ENCODE peak calls at places on chromosomes 3 and 15, in eight cellular contexts. V is body of pancreas, Q is HCT116, R is gastrocnemius medialis, W is stomach, Y is breast epithelium, E is adrenal gland, B is uterus. S is an unnamed sample.

GRCh38 chr3:26712211-26713026 is 89.8 kb downstream of the LRRC3B start:
- DNase-seq in B (no peak), Q (peak), Y (no peak), W (no peak), V (no peak), E (no peak), R (no peak), S (no peak)

GRCh38 chr3:58640700-58641372 is 25.7 kb downstream of the FAM3D start:
- DNase-seq in W (peak), Q (peak), E (peak), Y (peak), R (peak), B (peak), V (peak), S (peak)

GRCh38 chr3:14360123-14360881 is 42.1 kb upstream of the SLC6A6 start:
- DNase-seq in V (no peak), R (no peak), B (no peak), W (no peak), Q (no peak), Y (no peak), E (no peak), S (no peak)

GRCh38 chr3:72488736-72489030 is 359.6 kb downstream of the SHQ1 start:
- DNase-seq in W (no peak), E (no peak), B (no peak), Q (no peak), Y (no peak), R (no peak), V (no peak), S (no peak)

GRCh38 chr3:9422712-9423424 is 25.5 kb downstream of the SETD5 start:
- DNase-seq in R (peak), V (peak), Y (peak), W (peak), Q (peak), B (peak), E (peak), S (peak)

GRCh38 chr15:41660235-41661077 is at the start of gene MGA:
- DNase-seq in V (peak), Q (peak), B (peak), Y (peak), R (peak), E (peak), W (peak), S (peak)

GRCh38 chr3:43770426-43771103 is 79.8 kb downstream of the ABHD5 start:
- DNase-seq in E (peak), Y (no peak), Q (no peak), V (peak), B (peak), R (peak), W (peak), S (peak)

GRCh38 chr15:28942046-28942445 is 56.3 kb downstream of the APBA2 start:
- DNase-seq in V (peak), B (no peak), Y (no peak), Q (no peak), R (no peak), W (peak), E (no peak), S (no peak)

GRCh38 chr3:115062009-115062408 is 85.1 kb downstream of the ZBTB20 start:
- DNase-seq in Q (no peak), B (no peak), E (no peak), V (peak), R (no peak), Y (no peak), W (no peak), S (no peak)

GRCh38 chr15:66290518-66290917 is 2.9 kb upstream of the DIS3L start:
- DNase-seq in E (no peak), Q (no peak), B (no peak), W (no peak), R (no peak), Y (no peak), V (no peak), S (no peak)

GRCh38 chr3:78794431-78794830 is 973.4 kb downstream of the ROBO1 start:
- DNase-seq in W (no peak), B (no peak), Y (no peak), E (no peak), R (no peak), Q (no peak), V (no peak), S (no peak)

GRCh38 chr3:108488631-108489030 is 21.8 kb downstream of the MYH15 start:
- DNase-seq in Q (no peak), B (no peak), R (no peak), W (no peak), E (no peak), Y (no peak), V (no peak), S (no peak)

GRCh38 chr3:146170591-146170990 is 9.6 kb upstream of the PLOD2 start:
- DNase-seq in Y (no peak), E (no peak), W (no peak), B (no peak), V (no peak), R (no peak), Q (no peak), S (no peak)

GRCh38 chr3:167843886-167844285 is 108.4 kb downstream of the SERPINI1 start:
- DNase-seq in Y (no peak), Q (no peak), R (no peak), B (no peak), W (no peak), E (no peak), V (no peak), S (no peak)

GRCh38 chr3:15983232-15983631 is 185.5 kb upstream of the ANKRD28 start:
- DNase-seq in Y (no peak), W (no peak), R (peak), Q (no peak), E (no peak), B (no peak), V (no peak), S (no peak)

GRCh38 chr3:120418866-120419490 is 31.8 kb downstream of the FSTL1 start:
- DNase-seq in R (peak), W (peak), Y (no peak), V (peak), E (peak), B (no peak), Q (peak), S (peak)

GRCh38 chr3:62665627-62666433 is 209.4 kb downstream of the CADPS start:
- DNase-seq in Q (peak), V (peak), Y (peak), B (no peak), E (peak), R (peak), W (peak), S (peak)

GRCh38 chr3:119579366-119580147 is at the start of gene ADPRH:
- DNase-seq in R (peak), B (peak), Q (peak), V (peak), E (peak), Y (peak), W (peak), S (peak)

GRCh38 chr3:54134155-54134554 is 11.8 kb downstream of the CACNA2D3 start:
- DNase-seq in R (no peak), Y (no peak), Q (no peak), E (no peak), B (no peak), W (no peak), V (no peak), S (no peak)

GRCh38 chr3:14508966-14509795 is 31.0 kb downstream of the GRIP2 start:
- DNase-seq in W (peak), B (peak), V (peak), Y (peak), Q (peak), E (peak), R (peak), S (peak)

GRCh38 chr3:12287727-12288465 is 974 bp upstream of the PPARG start:
- DNase-seq in Y (no peak), R (no peak), E (no peak), Q (no peak), V (peak), W (peak), B (peak), S (peak)

GRCh38 chr3:11434017-11434526 is 161.9 kb downstream of the ATG7 start:
- DNase-seq in R (peak), Y (no peak), E (peak), B (peak), W (no peak), V (peak), Q (no peak), S (no peak)

GRCh38 chr3:170033489-170033888 is 4.3 kb upstream of the GPR160 start:
- DNase-seq in B (no peak), E (no peak), Q (no peak), Y (no peak), V (no peak), W (no peak), R (no peak), S (no peak)

GRCh38 chr15:51382787-51383186 is 41.3 kb downstream of the GLDN start:
- DNase-seq in E (peak), V (no peak), W (no peak), Q (peak), Y (no peak), B (no peak), R (no peak), S (no peak)

GRCh38 chr15:53710906-53711305 is 48.6 kb downstream of the WDR72 start:
- DNase-seq in Q (no peak), Y (no peak), B (no peak), W (no peak), E (no peak), V (no peak), R (no peak), S (no peak)

GRCh38 chr3:117059054-117059989 is 349.7 kb downstream of the TUSC7 start:
- DNase-seq in W (no peak), Y (no peak), E (peak), Q (peak), R (no peak), B (no peak), V (no peak), S (no peak)

GRCh38 chr15:96353931-96354730 is 23.6 kb downstream of the NR2F2 start:
- DNase-seq in W (peak), V (no peak), R (no peak), B (peak), Q (no peak), E (peak), Y (peak), S (peak)

GRCh38 chr15:67838789-67839332 is 984 bp downstream of the RNU6-1 start:
- DNase-seq in B (no peak), Y (no peak), E (peak), R (peak), W (peak), V (peak), Q (no peak), S (peak)
- H3K4me3 ChIP-seq in B (peak), Y (peak), E (no peak), R (peak), W (peak), V (no peak), Q (no peak), S (peak)

GRCh38 chr15:100760357-100760903 is 119.2 kb upstream of the ALDH1A3 start:
- DNase-seq in W (no peak), Q (no peak), B (no peak), V (no peak), Y (no peak), R (no peak), E (no peak), S (no peak)

GRCh38 chr15:100761253-100761935 is 118.2 kb upstream of the ALDH1A3 start:
- DNase-seq in E (no peak), Y (no peak), Q (no peak), W (no peak), R (no peak), B (no peak), V (no peak), S (no peak)

GRCh38 chr15:100759116-100759515 is 120.5 kb upstream of the ALDH1A3 start:
- DNase-seq in W (no peak), E (no peak), Y (no peak), V (no peak), B (no peak), Q (no peak), R (no peak), S (no peak)

GRCh38 chr15:100758554-100758953 is 121.1 kb upstream of the ALDH1A3 start:
- DNase-seq in Q (no peak), Y (no peak), B (no peak), R (no peak), E (no peak), W (no peak), V (no peak), S (no peak)

GRCh38 chr15:100759698-100760356 is 119.8 kb upstream of the ALDH1A3 start:
- DNase-seq in Y (no peak), R (no peak), B (peak), V (peak), E (peak), W (no peak), Q (peak), S (no peak)
- H3K27ac ChIP-seq in Y (peak), R (no peak), B (peak), V (no peak), E (no peak), W (no peak), Q (peak), S (no peak)

GRCh38 chr3:27722957-27723802 is 1.1 kb upstream of the EOMES start:
- DNase-seq in Y (no peak), Q (no peak), R (no peak), W (no peak), B (no peak), V (no peak), E (no peak), S (no peak)

GRCh38 chr3:27720029-27720518 is 2.0 kb downstream of the EOMES start:
- DNase-seq in B (no peak), W (no peak), E (no peak), R (no peak), Y (no peak), V (no peak), Q (no peak), S (no peak)

GRCh38 chr3:27720899-27721716 is 1.0 kb downstream of the EOMES start:
- DNase-seq in Q (peak), V (no peak), W (no peak), R (no peak), B (no peak), E (no peak), Y (no peak), S (no peak)

GRCh38 chr3:27723803-27724458 is 1.8 kb upstream of the EOMES start:
- DNase-seq in B (no peak), W (no peak), V (no peak), Q (no peak), Y (no peak), E (no peak), R (no peak), S (no peak)

DNA sequence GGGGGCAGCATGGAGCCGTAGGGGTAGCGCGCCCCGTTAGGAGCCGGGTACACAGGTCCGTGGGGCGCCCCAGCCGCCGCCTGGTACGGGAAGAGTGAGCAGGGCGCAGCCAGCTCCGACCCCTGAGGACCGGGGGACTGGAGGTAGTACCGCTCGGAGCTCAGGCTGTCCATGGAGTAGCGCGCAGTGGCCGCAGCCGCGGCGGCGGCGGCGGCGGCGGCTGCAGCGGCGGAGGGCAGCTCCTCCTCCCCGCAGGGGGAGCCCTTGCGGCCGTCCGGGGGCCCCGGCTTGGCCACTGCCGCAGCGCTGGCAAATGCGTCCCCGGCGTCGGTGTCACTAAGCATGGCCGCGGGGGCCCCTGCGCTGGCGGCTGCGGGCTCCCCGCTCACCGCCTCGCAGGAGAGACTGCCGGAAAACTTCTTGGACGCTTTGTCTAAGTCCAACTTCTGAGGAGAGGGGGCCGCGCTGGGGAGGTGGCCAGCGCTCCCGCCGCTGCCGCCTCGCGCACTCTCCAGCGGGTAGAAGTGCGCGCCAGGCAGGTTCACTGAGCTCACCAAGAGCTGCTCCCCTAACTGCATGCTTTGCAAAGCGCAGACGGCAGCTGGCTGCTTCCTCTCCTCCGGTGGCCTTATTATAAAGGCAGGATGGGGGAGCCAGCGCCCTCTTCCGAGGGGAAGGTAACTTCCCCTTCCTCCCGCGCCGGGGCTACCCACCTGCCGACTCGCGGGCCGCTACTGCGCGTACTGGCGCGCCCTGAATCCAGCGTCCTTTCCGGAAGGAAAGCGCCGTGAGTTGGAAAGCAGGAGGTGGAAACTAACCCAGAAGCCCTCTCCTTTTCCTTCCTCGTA is at the start of gene EOMES:
- DNase-seq in R (no peak), W (peak), Q (peak), E (peak), V (peak), Y (no peak), B (no peak), S (no peak)
- TF ChIP-seq POLR2A in R (no peak), W (no peak), Q (peak), E (no peak), V (peak), Y (no peak), B (no peak), S (no peak)

DNA sequence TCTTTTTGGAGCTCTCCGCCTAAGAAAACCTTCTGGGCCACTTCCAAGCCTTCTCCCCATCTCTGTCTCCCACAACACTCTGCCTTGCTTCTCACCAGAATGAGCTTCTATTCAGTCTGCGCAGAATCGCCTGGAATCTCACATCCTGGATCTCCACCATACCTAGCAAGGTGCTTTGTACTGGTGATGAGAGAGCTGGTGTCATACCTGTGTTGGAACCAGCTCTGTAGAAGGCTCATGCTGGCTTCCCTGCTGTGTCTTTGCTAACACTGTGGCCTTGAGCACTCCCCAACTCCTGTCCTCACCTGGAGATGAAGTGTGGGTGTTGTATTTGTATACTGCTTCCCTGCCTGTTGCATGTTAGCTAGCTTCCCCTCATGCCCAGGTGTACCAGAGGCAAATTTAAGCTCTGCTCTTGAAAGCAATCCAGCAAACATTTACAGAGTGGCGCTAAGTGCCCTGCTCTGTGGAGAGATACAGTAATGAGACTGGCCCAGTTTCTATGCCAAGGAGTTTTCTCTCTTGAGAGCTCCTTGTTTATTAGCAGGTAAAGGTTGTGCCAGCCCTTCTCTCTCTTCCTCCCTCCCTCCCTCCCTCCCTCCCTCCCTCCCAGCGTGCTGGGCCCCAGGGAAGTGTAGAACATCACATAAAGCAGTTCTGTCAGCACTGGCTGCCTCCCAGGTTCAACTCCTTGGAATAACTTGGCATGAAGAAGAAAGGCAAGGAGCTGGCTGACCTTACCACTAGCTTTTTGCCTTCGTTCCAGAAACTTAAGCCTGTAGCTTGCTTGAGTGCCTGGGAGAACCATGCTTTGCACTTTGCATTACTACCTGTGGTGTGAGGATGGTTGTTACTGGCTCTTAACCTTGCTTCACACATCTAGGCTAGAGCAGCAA is 54.9 kb downstream of the TRIM71 start:
- DNase-seq in W (peak), E (no peak), Y (peak), Q (no peak), B (peak), R (peak), V (peak), S (no peak)
- H3K4me3 ChIP-seq in W (no peak), E (no peak), Y (no peak), Q (no peak), B (no peak), R (no peak), V (no peak), S (no peak)

GRCh38 chr3:172102883-172103310 is 63.5 kb downstream of the FNDC3B start:
- DNase-seq in B (no peak), E (no peak), R (no peak), W (no peak), Y (no peak), Q (no peak), V (no peak), S (no peak)
- H3K27ac ChIP-seq in B (no peak), E (no peak), R (peak), W (peak), Y (no peak), Q (no peak), V (peak), S (peak)

GRCh38 chr3:184335661-184336483 is 1.5 kb upstream of the FAM131A start:
- DNase-seq in V (peak), R (peak), B (peak), Q (peak), W (peak), E (peak), Y (peak), S (peak)
- TF ChIP-seq POLR2A in V (peak), R (peak), B (peak), Q (no peak), W (no peak), E (peak), Y (peak), S (peak)

GRCh38 chr3:152301745-152302181 is 33.0 kb downstream of the MBNL1 start:
- DNase-seq in B (no peak), E (no peak), Y (no peak), R (no peak), W (no peak), Q (no peak), V (no peak), S (no peak)

GRCh38 chr3:152296990-152297389 is 28.3 kb downstream of the MBNL1 start:
- DNase-seq in R (no peak), B (no peak), E (no peak), W (no peak), Q (no peak), V (no peak), Y (no peak), S (no peak)

GRCh38 chr3:152300029-152300764 is 31.5 kb downstream of the MBNL1 start:
- DNase-seq in Q (no peak), Y (no peak), R (peak), B (no peak), E (no peak), W (no peak), V (no peak), S (no peak)

GRCh38 chr3:152298393-152299242 is 29.9 kb downstream of the MBNL1 start:
- DNase-seq in B (peak), Y (no peak), Q (no peak), V (peak), R (peak), E (peak), W (peak), S (peak)

GRCh38 chr3:152299243-152299976 is 30.7 kb downstream of the MBNL1 start:
- DNase-seq in Q (no peak), Y (no peak), V (no peak), B (no peak), E (peak), W (no peak), R (peak), S (peak)
- H3K4me3 ChIP-seq in Q (no peak), Y (peak), V (no peak), B (peak), E (no peak), W (peak), R (peak), S (peak)

GRCh38 chr3:150236683-150237082 is 171.4 kb upstream of the TSC22D2 start:
- DNase-seq in Q (no peak), W (no peak), Y (no peak), B (no peak), R (no peak), V (no peak), E (no peak), S (no peak)

GRCh38 chr3:150235799-150236198 is 172.3 kb upstream of the TSC22D2 start:
- DNase-seq in Q (no peak), R (no peak), B (peak), W (no peak), E (peak), Y (no peak), V (no peak), S (no peak)

GRCh38 chr3:150238995-150239612 is 169.0 kb upstream of the TSC22D2 start:
- DNase-seq in B (no peak), V (peak), Q (peak), Y (no peak), E (no peak), R (no peak), W (peak), S (no peak)

GRCh38 chr3:150238043-150238802 is 169.9 kb upstream of the TSC22D2 start:
- DNase-seq in Q (no peak), E (no peak), V (peak), Y (no peak), B (no peak), W (no peak), R (no peak), S (no peak)

GRCh38 chr3:150237490-150237889 is 170.6 kb upstream of the TSC22D2 start:
- DNase-seq in R (peak), Q (peak), B (peak), E (peak), V (no peak), W (no peak), Y (no peak), S (peak)
- H3K27ac ChIP-seq in R (peak), Q (peak), B (peak), E (peak), V (no peak), W (peak), Y (peak), S (no peak)